ENCODE peak calls at places on chromosomes 13 and 19, in six cellular contexts. U, W, H, Y, F and I are unnamed samples.

GRCh38 chr19:14361824-14362223 is 19.4 kb upstream of the ADGRE5 start:
- DNase-seq in Y (peak; percentile 75), W (no peak), U (peak; percentile 63), F (peak; percentile 62), H (no peak), I (no peak)

GRCh38 chr13:45092668-45093067 is 27.6 kb upstream of the GTF2F2 start:
- DNase-seq in F (no peak), H (no peak), W (no peak), U (no peak), Y (no peak), I (peak; percentile 9)

GRCh38 chr13:106919638-106920037 is 351.7 kb upstream of the ARGLU1 start:
- DNase-seq in F (no peak), W (no peak), U (no peak), Y (no peak), H (no peak), I (no peak)

GRCh38 chr13:84649853-84650252 is 767.6 kb upstream of the SLITRK1 start:
- DNase-seq in F (no peak), U (no peak), Y (no peak), W (no peak), H (no peak), I (no peak)

GRCh38 chr19:50820086-50820485 is 3.5 kb downstream of the KLK1 start:
- DNase-seq in F (no peak), Y (peak; percentile 61), W (no peak), H (no peak), U (no peak), I (no peak)

GRCh38 chr13:40406405-40407138 is 259.9 kb downstream of the FOXO1 start:
- DNase-seq in F (no peak), H (peak; percentile 43), U (no peak), W (no peak), Y (no peak), I (no peak)

GRCh38 chr19:44677019-44677809 is 5.9 kb downstream of the CEACAM19 start:
- DNase-seq in Y (peak; percentile 60), H (no peak), F (peak; percentile 79), U (peak; percentile 53), W (no peak), I (peak; percentile 52)

GRCh38 chr19:532578-533484 is 1.3 kb downstream of the CDC34 start:
- DNase-seq in H (peak; percentile 60), W (no peak), Y (peak; percentile 72), U (peak; percentile 80), F (peak; percentile 50), I (peak; percentile 64)

GRCh38 chr13:25860862-25861261 is 191.0 kb downstream of the SHISA2 start:
- DNase-seq in F (no peak), Y (no peak), H (no peak), U (no peak), W (no peak), I (no peak)

GRCh38 chr19:8150178-8150865 is 930 bp upstream of the FBN3 start:
- DNase-seq in U (peak; percentile 6), F (no peak), H (peak; percentile 72), W (no peak), Y (no peak), I (no peak)

GRCh38 chr13:94252209-94252608 is 227.3 kb downstream of the DCT start:
- DNase-seq in H (no peak), F (no peak), U (no peak), Y (no peak), W (no peak), I (no peak)

GRCh38 chr13:111566567-111566966 is 246.1 kb downstream of the TEX29 start:
- DNase-seq in F (no peak), W (no peak), H (no peak), U (no peak), Y (no peak), I (no peak)

GRCh38 chr19:10508707-10509106 is 5.6 kb upstream of the KEAP1 start:
- DNase-seq in U (no peak), W (no peak), F (no peak), H (no peak), Y (no peak), I (no peak)

GRCh38 chr13:98965325-98965724 is 12.5 kb downstream of the DOCK9 start:
- DNase-seq in Y (no peak), U (no peak), W (no peak), F (no peak), H (no peak), I (no peak)

GRCh38 chr13:72745260-72745659 is 17.5 kb downstream of the BORA start:
- DNase-seq in Y (no peak), U (no peak), H (no peak), W (no peak), F (no peak), I (no peak)

GRCh38 chr13:109697936-109698335 is 88.4 kb downstream of the IRS2 start:
- DNase-seq in H (no peak), W (no peak), U (no peak), F (no peak), Y (no peak), I (no peak)

GRCh38 chr13:108306768-108307332 is 37.3 kb downstream of the TNFSF13B start:
- DNase-seq in W (no peak), Y (no peak), H (no peak), U (no peak), F (no peak), I (no peak)

GRCh38 chr19:39524495-39524894 is 8.2 kb downstream of the EID2B start:
- DNase-seq in H (peak; percentile 50), U (no peak), W (no peak), Y (no peak), F (no peak), I (no peak)

GRCh38 chr19:38057954-38058690 is 151.1 kb downstream of the SIPA1L3 start:
- DNase-seq in H (peak; percentile 58), W (no peak), Y (no peak), F (no peak), U (peak; percentile 62), I (no peak)

GRCh38 chr13:50129923-50130685 is 114.9 kb downstream of the KCNRG start:
- DNase-seq in H (no peak), W (no peak), Y (peak; percentile 77), F (no peak), U (peak; percentile 77), I (no peak)

GRCh38 chr13:50133277-50133953 is 118.2 kb downstream of the KCNRG start:
- DNase-seq in H (no peak), F (no peak), Y (peak; percentile 65), U (no peak), W (no peak), I (no peak)

GRCh38 chr13:50132937-50133276 is 117.7 kb downstream of the KCNRG start:
- DNase-seq in Y (no peak), U (no peak), H (no peak), W (no peak), F (no peak), I (no peak)

GRCh38 chr13:50130686-50131051 is 115.4 kb downstream of the KCNRG start:
- DNase-seq in F (no peak), U (peak; percentile 75), H (no peak), W (no peak), Y (peak; percentile 67), I (no peak)

DNA sequence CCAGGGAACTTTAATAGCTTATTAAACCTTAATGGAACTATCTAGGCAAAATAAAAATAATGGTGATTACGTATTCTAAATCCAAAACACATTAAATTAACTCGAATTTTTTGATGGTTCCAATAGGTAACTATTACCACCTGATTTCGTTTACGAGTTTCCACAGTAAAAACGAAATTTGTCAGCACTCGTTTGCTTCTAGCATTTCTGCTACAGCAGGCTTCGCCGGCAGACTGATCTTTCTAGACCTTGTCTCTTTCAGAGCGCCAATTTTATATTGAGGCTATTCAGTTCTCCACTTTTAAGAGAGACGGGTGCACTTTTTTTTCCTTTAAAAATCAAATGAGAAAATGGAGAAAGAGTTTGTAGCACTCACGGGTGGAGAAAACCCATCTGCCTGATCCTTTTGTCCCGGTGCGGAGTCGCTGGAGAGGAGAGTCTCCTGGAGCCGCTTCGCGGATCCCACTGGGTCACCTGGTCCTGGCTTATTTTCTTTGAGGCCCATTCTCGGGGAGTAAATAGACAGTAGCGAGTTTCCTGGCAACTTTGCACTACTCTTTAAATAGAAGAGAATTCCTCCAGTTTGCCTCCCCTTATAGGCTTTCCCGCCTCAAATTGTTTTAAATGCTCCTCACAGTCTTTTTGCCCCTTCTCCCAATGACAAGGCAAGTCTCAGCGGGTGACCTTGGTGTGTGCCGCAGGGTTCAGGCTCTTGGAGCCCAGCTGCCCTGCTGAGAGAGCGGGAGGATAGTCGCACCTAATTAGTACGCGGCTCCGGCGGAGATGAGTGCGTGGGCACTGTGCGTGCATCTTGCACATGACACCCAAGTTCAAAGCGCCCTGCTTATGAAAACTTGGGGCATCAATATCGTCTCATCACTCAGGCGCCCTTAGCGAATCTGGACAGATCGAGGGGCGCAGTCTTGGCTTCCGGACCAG is 117.0 kb downstream of the KCNRG start:
- DNase-seq in U (no peak), H (no peak), F (no peak), Y (no peak), W (no peak), I (no peak)
- TF ChIP-seq GABPA in U (no peak), H (no peak), F (no peak), Y (no peak), W (no peak), I (no peak)

DNA sequence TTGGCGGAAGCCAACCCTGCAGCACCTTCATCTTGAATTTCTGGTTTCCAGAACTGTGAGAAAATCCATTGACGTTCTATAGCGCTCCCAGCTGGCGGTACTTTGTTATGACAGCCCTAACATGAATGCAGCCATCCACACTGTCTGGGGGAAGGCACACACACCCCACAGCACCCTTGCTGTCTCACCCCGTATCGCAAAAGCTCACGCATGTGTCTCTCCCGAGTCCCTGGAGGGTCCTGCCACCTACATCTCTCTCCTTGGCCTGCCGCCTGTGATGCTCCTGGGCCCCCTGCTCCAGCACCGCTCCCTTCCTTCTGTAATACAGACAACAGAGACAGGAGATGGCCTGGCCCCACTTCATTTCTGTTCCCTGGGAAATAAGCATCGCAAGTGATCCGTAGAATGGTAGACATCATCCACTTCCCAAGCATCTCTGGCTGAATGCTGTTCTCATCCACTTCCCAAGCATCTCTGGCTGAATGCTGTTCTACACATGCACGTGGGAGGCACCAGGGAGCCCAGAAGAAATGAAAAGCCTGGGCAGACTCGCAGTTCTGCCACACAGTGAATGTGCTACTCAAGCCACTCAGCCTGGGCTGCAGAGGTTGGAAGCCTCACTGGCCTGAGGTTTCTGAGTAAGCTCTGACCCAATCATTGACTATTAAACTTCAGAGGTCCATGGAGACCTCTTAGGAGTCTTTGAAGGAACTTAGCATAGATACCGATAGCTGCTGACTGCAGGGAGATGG is 29.6 kb downstream of the EPN1 start:
- DNase-seq in U (no peak), Y (no peak), F (no peak), W (no peak), H (no peak), I (no peak)
- TF ChIP-seq GABPA in U (no peak), Y (no peak), F (no peak), W (no peak), H (no peak), I (no peak)

GRCh38 chr13:59963383-59963782 is 200.3 kb downstream of the DIAPH3 start:
- DNase-seq in W (no peak), H (no peak), U (no peak), F (no peak), Y (no peak), I (no peak)
- TF ChIP-seq GABPA in W (no peak), H (no peak), U (no peak), F (no peak), Y (no peak), I (no peak)

GRCh38 chr13:97798836-97799235 is 154.6 kb upstream of the IPO5 start:
- DNase-seq in Y (no peak), W (no peak), H (no peak), U (no peak), F (no peak), I (no peak)

GRCh38 chr13:97802213-97802612 is 151.3 kb upstream of the IPO5 start:
- DNase-seq in Y (no peak), W (no peak), U (no peak), H (no peak), F (no peak), I (no peak)

GRCh38 chr13:97797553-97797952 is 155.9 kb upstream of the IPO5 start:
- DNase-seq in H (no peak), W (no peak), F (no peak), Y (no peak), U (no peak), I (no peak)

GRCh38 chr13:97798171-97798821 is 155.2 kb upstream of the IPO5 start:
- DNase-seq in Y (no peak), H (no peak), W (no peak), U (no peak), F (no peak), I (no peak)
- TF ChIP-seq GABPA in Y (no peak), H (no peak), W (no peak), U (no peak), F (no peak), I (no peak)